ENCODE peak calls at places on chromosomes 16 and 17, in four cellular contexts. S is cardiac fibroblast; A is SK-N-SH; U is CD8-positive, alpha-beta T cell. I is an unnamed sample.

GRCh38 chr17:48487221-48487620 is 43.6 kb downstream of the HOXB1 start:
- DNase-seq in S (no peak), A (no peak), U (no peak), I (no peak)

GRCh38 chr17:28228109-28228840 is 90.7 kb upstream of the TMEM97 start:
- DNase-seq in S (no peak), A (peak; percentile 46), U (no peak), I (peak; percentile 48)

GRCh38 chr17:17063546-17064122 is 21.4 kb downstream of the MPRIP start:
- DNase-seq in S (peak; percentile 46), A (no peak), U (no peak), I (no peak)

GRCh38 chr16:55061126-55061525 is 130.5 kb downstream of the IRX5 start:
- DNase-seq in S (no peak), A (no peak), U (no peak), I (no peak)

GRCh38 chr17:77701996-77702395 is 256.5 kb upstream of the TNRC6C start:
- DNase-seq in S (no peak), A (no peak), U (no peak), I (no peak)

GRCh38 chr17:66942453-66943264 is 21.8 kb upstream of the CACNG4 start:
- DNase-seq in S (no peak), A (no peak), U (no peak), I (no peak)

GRCh38 chr17:57861000-57861736 is 11.3 kb upstream of the MRPS23 start:
- DNase-seq in S (no peak), A (peak; percentile 70), U (peak; percentile 19), I (peak; percentile 84)

GRCh38 chr16:50578147-50578546 is 30.0 kb downstream of the NKD1 start:
- DNase-seq in S (no peak), A (no peak), U (no peak), I (no peak)

GRCh38 chr16:30053376-30054015 is 12.1 kb upstream of the ALDOA start:
- DNase-seq in S (peak; percentile 78), A (no peak), U (no peak), I (no peak)

GRCh38 chr16:705748-706188 is at the start of gene FBXL16:
- DNase-seq in S (no peak), A (peak; percentile 98), U (no peak), I (peak; percentile 83)

GRCh38 chr16:30087181-30087898 is 4.4 kb downstream of the TBX6 start:
- DNase-seq in S (no peak), A (no peak), U (no peak), I (peak; percentile 63)

GRCh38 chr16:50289950-50290764 is 23.8 kb downstream of the ADCY7 start:
- DNase-seq in S (no peak), A (no peak), U (no peak), I (no peak)

GRCh38 chr16:2934450-2934849 is 22.7 kb downstream of the FLYWCH1 start:
- DNase-seq in S (no peak), A (no peak), U (no peak), I (no peak)

GRCh38 chr17:30388321-30389179 is 9.8 kb downstream of the CPD start:
- DNase-seq in S (no peak), A (peak; percentile 32), U (no peak), I (peak; percentile 66)

GRCh38 chr17:81271226-81271625 is 23.9 kb downstream of the SLC38A10 start:
- DNase-seq in S (no peak), A (no peak), U (no peak), I (no peak)

GRCh38 chr16:81518439-81518757 is 73.8 kb downstream of the CMIP start:
- DNase-seq in S (no peak), A (no peak), U (no peak), I (no peak)

GRCh38 chr16:17346774-17347569 is 123.8 kb downstream of the XYLT1 start:
- DNase-seq in S (no peak), A (no peak), U (no peak), I (no peak)

GRCh38 chr17:17476865-17477467 is at the start of gene MED9:
- DNase-seq in S (peak; percentile 91), A (peak; percentile 99), U (peak; percentile 94), I (peak; percentile 89)

GRCh38 chr17:6554871-6555330 is 1.5 kb downstream of the PITPNM3 start:
- DNase-seq in S (no peak), A (peak; percentile 32), U (no peak), I (no peak)
- H3K4me3 ChIP-seq in S (no peak overlapping the region), A (no peak overlapping the region), U (no peak overlapping the region), I (no peak overlapping the region)

GRCh38 chr16:79347176-79347715 is 253.3 kb downstream of the MAF start:
- DNase-seq in S (no peak), A (no peak), U (no peak), I (no peak)
- H3K4me3 ChIP-seq in S (no peak overlapping the region), A (no peak overlapping the region), U (no peak overlapping the region), I (no peak overlapping the region)

GRCh38 chr16:72475688-72476087 is 303.7 kb upstream of the PMFBP1 start:
- DNase-seq in S (no peak), A (no peak), U (no peak), I (no peak)
- H3K4me3 ChIP-seq in S (no peak overlapping the region), A (no peak overlapping the region), U (no peak overlapping the region), I (no peak overlapping the region)

DNA sequence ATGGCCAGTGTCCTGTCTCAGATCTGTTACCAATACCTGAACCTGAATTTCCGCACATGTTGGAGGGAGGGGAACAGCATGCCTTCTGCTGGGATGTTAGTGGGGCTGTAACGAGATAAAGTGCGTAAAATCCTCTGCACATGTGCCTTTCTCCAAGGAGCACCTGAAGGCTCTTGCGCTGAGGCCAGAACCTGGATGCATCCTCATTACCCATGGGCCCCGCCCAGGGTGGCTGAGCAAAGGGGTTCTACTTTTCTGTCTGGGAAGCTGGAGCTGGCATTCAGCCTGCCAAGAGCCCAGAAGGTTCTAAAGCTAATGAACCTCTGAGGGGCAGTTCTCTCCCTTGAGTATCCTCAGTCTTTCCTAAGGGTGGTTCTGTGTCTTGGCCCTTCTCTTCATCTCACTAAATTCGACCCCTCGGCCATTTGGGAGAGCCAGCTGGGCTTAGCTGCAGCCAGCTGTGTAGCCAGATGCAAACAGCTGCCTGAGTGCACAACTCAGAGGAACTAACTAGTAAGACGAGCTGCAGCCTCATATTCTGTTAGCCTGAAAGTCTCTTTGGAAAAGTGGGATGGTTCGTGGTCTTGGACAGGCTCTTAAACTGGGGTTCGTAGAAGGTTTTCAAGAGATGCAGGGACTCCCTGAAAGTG is 2.5 kb downstream of the ITGA3 start:
- DNase-seq in S (no peak), A (no peak), U (no peak), I (no peak)
- H3K4me3 ChIP-seq in S (peak overlapping the region; percentile 16), A (peak overlapping the region; percentile 91), U (no peak overlapping the region), I (peak overlapping the region; percentile 79)